ENCODE peak calls at places on chromosomes 3 and 15, in five cellular contexts. P, S, G, X and V are unnamed samples.

GRCh38 chr3:15953841-15954240 is 156.1 kb upstream of the ANKRD28 start:
- DNase-seq in G (peak; percentile 40), S (peak; percentile 3), P (no peak), X (no peak), V (no peak)

GRCh38 chr3:73707772-73708171 is 83.0 kb upstream of the PDZRN3 start:
- DNase-seq in P (no peak), G (no peak), S (no peak), X (no peak), V (no peak)

GRCh38 chr3:139774570-139775302 is 97.0 kb upstream of the NMNAT3 start:
- DNase-seq in G (no peak), X (peak; percentile 36), P (peak; percentile 54), S (no peak), V (no peak)

GRCh38 chr3:156790141-156790540 is 36.0 kb upstream of the LEKR1 start:
- DNase-seq in G (no peak), P (no peak), S (no peak), X (no peak), V (no peak)

GRCh38 chr3:12178091-12178820 is 19.5 kb upstream of the TIMP4 start:
- DNase-seq in P (no peak), X (no peak), S (no peak), G (no peak), V (no peak)

GRCh38 chr15:80568298-80568697 is 126.8 kb upstream of the ABHD17C start:
- DNase-seq in P (no peak), S (no peak), X (no peak), G (no peak), V (no peak)

GRCh38 chr3:102090646-102091045 is 241.3 kb downstream of the NFKBIZ start:
- DNase-seq in P (no peak), S (no peak), X (no peak), G (no peak), V (no peak)

GRCh38 chr3:186209810-186210752 is 101.2 kb upstream of the ETV5 start:
- DNase-seq in G (peak; percentile 50), X (peak; percentile 72), S (peak; percentile 44), P (peak; percentile 58), V (no peak)

GRCh38 chr3:46870651-46871050 is 6.9 kb upstream of the PTH1R start:
- DNase-seq in X (no peak), G (no peak), P (no peak), S (no peak), V (no peak)

DNA sequence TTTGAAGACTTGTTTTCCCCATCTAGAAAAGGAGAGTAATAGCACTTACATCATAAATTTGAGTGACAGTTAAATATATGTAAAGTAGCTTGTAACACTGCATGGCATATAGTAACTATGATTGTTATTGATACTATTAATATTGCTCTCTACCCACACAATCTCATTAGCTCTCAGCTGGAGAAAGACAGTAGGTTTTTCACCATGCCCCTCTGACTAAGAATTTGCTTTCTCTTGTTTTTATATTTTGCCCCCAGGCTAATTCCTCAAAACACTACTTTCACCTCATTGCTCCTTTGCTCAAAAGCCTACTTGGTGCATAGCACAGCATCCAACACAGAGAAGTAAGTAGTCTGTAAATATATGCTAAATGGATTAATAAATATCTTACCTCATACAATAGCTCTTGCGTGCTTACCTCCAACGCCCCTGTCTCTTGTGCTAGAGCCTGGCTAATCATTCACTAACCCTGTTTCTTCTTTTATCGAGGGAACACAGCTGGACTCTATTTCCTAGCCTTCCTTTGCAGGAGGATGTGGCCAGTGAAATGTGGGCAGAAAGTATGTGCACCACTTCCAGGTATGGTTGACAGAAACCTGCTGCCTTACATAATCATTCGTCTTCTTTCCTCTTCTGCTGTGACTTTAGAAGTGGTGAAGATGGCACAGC is 190.0 kb downstream of the PLCH1 start:
- DNase-seq in G (no peak), S (no peak), P (no peak), X (no peak), V (no peak)
- TF ChIP-seq TAF1 in G (no peak), S (no peak), P (no peak), X (no peak), V (no peak)

GRCh38 chr3:93973160-93974126 is at the start of gene PROS1:
- DNase-seq in S (peak; percentile 29), X (peak; percentile 86), P (peak; percentile 74), G (peak; percentile 60), V (peak; percentile 33)
- TF ChIP-seq POLR2AphosphoS5 in S (no peak), X (no peak), P (no peak), G (no peak), V (no peak)

GRCh38 chr15:53000412-53000811 is 210.3 kb upstream of the ONECUT1 start:
- DNase-seq in X (no peak), P (no peak), S (no peak), G (no peak), V (no peak)
- TF ChIP-seq TAF1 in X (no peak), P (no peak), S (no peak), G (no peak), V (no peak)

DNA sequence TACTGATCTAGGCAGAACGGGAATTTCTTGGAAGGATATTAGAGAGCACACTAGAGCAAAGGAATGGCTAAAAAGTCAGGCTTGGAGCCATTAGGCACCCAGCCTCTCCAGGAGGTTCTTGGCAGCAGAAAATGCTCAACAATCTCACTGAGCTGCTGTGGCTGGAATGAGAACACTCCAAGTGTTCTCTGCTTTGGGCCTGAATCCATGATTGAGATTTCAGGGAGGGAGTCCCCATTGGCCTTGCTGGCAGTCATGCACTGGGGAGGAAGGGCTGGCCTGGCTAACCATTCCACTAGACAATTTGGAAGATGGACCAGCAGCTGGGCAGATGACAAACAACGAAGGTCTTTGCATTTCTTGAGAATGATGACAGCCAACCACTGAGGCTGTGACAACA is 362.6 kb downstream of the SHQ1 start:
- DNase-seq in P (no peak), S (no peak), G (no peak), X (no peak), V (no peak)
- TF ChIP-seq POLR2AphosphoS5 in P (no peak), S (no peak), G (no peak), X (no peak), V (no peak)

GRCh38 chr3:138082085-138082991 is 33.1 kb downstream of the DZIP1L start:
- DNase-seq in P (no peak), G (no peak), S (no peak), X (no peak), V (no peak)
- TF ChIP-seq TAF1 in P (no peak), G (no peak), S (no peak), X (peak; percentile 13), V (no peak)

DNA sequence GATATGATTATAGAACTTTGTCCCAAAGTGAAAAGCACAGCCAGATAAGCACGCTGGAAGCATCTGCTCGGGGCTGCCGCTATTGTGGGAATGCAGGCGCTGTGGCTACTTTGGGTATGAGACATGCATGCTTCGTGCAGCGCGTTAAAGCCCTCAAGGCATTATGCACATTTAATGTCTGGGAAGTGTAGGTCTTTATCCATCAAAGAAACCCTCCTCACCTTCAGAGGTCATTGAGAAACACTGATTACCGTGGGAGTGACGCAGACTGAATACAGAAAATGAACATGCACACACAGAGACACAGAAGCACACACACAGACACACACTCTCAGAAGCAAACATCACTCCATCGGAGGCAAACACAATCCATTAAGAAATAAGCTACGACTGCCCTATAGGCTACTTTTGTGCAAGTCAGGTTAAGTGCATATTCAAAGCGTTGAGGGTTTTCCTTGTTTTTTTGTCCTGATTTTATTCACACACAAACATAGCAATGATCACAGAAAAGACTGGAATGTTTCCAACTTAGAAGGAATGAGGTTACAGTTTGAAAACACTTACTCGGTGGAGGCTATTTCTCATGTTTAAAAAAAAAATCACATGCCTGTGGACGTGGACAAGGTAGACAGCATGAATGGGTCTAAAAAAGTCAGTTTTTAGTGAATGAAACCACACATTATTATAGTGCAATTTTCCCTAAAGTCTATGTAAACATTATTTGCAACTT is 68.5 kb downstream of the PLCH1 start:
- DNase-seq in G (no peak), P (no peak), S (no peak), X (peak; percentile 39), V (no peak)
- TF ChIP-seq POLR2AphosphoS5 in G (no peak), P (no peak), S (no peak), X (no peak), V (no peak)

GRCh38 chr3:41327718-41328117 is 128.4 kb downstream of the CTNNB1 start:
- DNase-seq in G (no peak), X (no peak), S (no peak), P (no peak), V (no peak)

GRCh38 chr3:41328916-41329315 is 129.6 kb downstream of the CTNNB1 start:
- DNase-seq in G (no peak), X (no peak), P (no peak), S (no peak), V (no peak)

GRCh38 chr3:41329881-41330280 is 130.6 kb downstream of the CTNNB1 start:
- DNase-seq in S (no peak), G (no peak), P (no peak), X (no peak), V (no peak)

GRCh38 chr3:41330465-41330864 is 131.2 kb downstream of the CTNNB1 start:
- DNase-seq in S (no peak), P (no peak), X (no peak), G (no peak), V (no peak)

DNA sequence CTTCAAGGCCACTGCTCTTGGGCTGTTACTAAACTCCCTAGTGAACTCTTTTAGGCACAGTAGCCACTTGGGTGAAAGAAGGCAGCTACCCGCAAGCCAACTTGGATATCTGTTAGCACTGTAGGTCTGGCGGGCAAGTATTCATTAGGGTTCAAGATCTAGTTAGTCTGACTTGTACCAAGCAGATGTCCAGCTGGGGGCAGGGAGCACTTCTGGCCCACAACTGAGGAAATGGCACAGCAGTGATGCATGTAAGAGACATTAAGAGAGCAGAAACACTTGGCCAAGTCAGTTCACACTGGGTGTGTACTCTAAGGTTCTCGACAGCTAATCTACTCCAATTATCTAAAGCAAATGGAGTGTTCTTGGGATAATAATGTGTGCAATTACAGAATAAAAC is 131.7 kb downstream of the CTNNB1 start:
- DNase-seq in S (no peak), G (no peak), P (no peak), X (no peak), V (no peak)
- TF ChIP-seq TAF1 in S (no peak), G (no peak), P (no peak), X (no peak), V (no peak)

DNA sequence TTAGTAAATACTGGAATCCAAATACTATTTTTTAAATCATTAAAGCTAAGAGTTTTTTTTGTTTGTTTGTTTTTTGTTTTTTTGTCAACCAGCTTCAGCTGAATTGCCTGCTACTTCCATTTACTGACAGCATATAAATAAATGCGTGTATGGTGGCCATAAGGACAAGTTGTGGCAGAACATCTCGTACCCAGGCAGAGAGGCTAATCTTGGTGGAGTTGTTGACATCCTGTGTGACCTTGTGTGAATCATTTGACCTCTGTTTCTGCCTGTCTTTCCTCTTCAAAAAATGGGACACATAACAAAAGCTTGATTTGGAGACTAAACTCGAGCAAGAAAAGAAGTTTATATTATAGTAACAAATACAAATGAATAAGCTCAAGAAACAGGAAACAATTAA is 734.2 kb downstream of the MCTP2 start:
- DNase-seq in P (no peak), S (no peak), G (peak; percentile 26), X (no peak), V (no peak)
- TF ChIP-seq POLR2AphosphoS5 in P (no peak), S (no peak), G (no peak), X (no peak), V (no peak)

GRCh38 chr15:31455499-31455898 is 128.9 kb downstream of the KLF13 start:
- DNase-seq in X (no peak), S (no peak), G (peak; percentile 16), P (no peak), V (no peak)
- TF ChIP-seq TAF1 in X (no peak), S (no peak), G (no peak), P (no peak), V (no peak)

GRCh38 chr3:31196881-31197364 is 302.5 kb upstream of the GADL1 start:
- DNase-seq in S (no peak), X (no peak), P (no peak), G (no peak), V (no peak)
- TF ChIP-seq POLR2AphosphoS5 in S (no peak), X (no peak), P (no peak), G (no peak), V (no peak)